ENCODE peak calls at places on chromosomes 3 and 15, in seven cellular contexts. F, I, S, P, A, T and D are unnamed samples.

GRCh38 chr3:188854395-188855149 is 317.2 kb upstream of the TPRG1 start:
- DNase-seq in F (no peak), I (no peak), S (peak; percentile 86), P (no peak), A (no peak), T (no peak), D (no peak)

GRCh38 chr15:32718822-32719716 is 1.3 kb downstream of the GREM1 start:
- DNase-seq in F (peak; percentile 27), I (no peak), S (no peak), P (peak; percentile 62), A (peak; percentile 43), T (no peak), D (no peak)

GRCh38 chr3:123595396-123595795 is 10.5 kb upstream of the HACD2 start:
- DNase-seq in F (no peak), I (no peak), S (no peak), P (no peak), A (no peak), T (no peak), D (no peak)

GRCh38 chr3:23938657-23939056 is 6.4 kb upstream of the NR1D2 start:
- DNase-seq in F (no peak), I (no peak), S (no peak), P (no peak), A (no peak), T (no peak), D (no peak)

GRCh38 chr15:66120422-66120821 is 133.1 kb downstream of the MEGF11 start:
- DNase-seq in F (no peak), I (no peak), S (no peak), P (no peak), A (no peak), T (no peak), D (no peak)

GRCh38 chr15:26674467-26674866 is 98.4 kb downstream of the GABRB3 start:
- DNase-seq in F (no peak), I (no peak), S (no peak), P (no peak), A (no peak), T (no peak), D (no peak)

GRCh38 chr15:80703965-80704364 is 8.9 kb downstream of the ABHD17C start:
- DNase-seq in F (no peak), I (no peak), S (no peak), P (no peak), A (no peak), T (no peak), D (no peak)

GRCh38 chr15:42595641-42596240 is 20.3 kb downstream of the STARD9 start:
- DNase-seq in F (no peak), I (peak; percentile 26), S (peak; percentile 63), P (no peak), A (no peak), T (peak; percentile 70), D (no peak)

GRCh38 chr15:57345584-57345983 is 30.7 kb upstream of the CGNL1 start:
- DNase-seq in F (no peak), I (no peak), S (no peak), P (no peak), A (no peak), T (no peak), D (no peak)

GRCh38 chr15:68510558-68510957 is 68.2 kb upstream of the CORO2B start:
- DNase-seq in F (no peak), I (no peak), S (no peak), P (no peak), A (no peak), T (no peak), D (no peak)

GRCh38 chr15:99324082-99324620 is 72.9 kb downstream of the LRRC28 start:
- DNase-seq in F (no peak), I (peak; percentile 37), S (peak; percentile 83), P (no peak), A (no peak), T (peak; percentile 34), D (no peak)

DNA sequence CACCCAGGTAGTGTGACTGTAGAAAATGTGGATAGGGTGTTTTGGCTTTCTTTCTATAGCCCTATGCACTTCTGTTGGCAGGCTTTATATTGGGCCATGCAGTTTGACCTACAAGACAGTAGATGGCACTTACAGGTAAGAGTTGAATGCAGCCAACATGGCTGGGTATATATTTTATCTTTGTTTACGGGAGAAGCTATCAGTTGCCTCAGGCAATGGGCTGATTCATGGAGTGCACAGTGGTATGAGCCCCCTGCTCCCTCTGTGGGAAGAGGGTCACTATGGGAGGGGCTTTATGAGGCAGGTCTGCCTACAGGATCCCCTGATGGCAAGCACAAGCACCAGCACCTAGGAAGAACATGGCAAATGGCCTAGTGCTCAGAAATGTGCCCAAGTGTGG is 301.2 kb upstream of the CDIN1 start:
- DNase-seq in F (no peak), I (no peak), S (peak; percentile 11), P (no peak), A (no peak), T (no peak), D (no peak)
- TF ChIP-seq CTCF in F (no peak), I (no peak), S (peak; percentile 14), P (no peak), A (no peak), T (no peak), D (no peak)

GRCh38 chr15:60379466-60380274 is 18.1 kb downstream of the ANXA2 start:
- DNase-seq in F (no peak), I (no peak), S (peak; percentile 98), P (no peak), A (no peak), T (no peak), D (no peak)
- H3K36me3 ChIP-seq in F (no peaks in the 10 kb centered on the region), I (peaks cover 98% of the 10 kb centered on the region), S (peaks cover 43% of the 10 kb centered on the region), P (peaks cover 15% of the 10 kb centered on the region), A (peaks cover 91% of the 10 kb centered on the region), T (peaks cover 77% of the 10 kb centered on the region), D (peaks cover 26% of the 10 kb centered on the region)

GRCh38 chr3:141049681-141050080 is 1.5 kb upstream of the SPSB4 start:
- DNase-seq in F (no peak), I (no peak), S (no peak), P (no peak), A (no peak), T (no peak), D (peak; percentile 7)
- H3K4me1 ChIP-seq in F (no peaks in the 10 kb centered on the region), I (no peaks in the 10 kb centered on the region), S (no peaks in the 10 kb centered on the region), P (no peaks in the 10 kb centered on the region), A (peaks cover 24% of the 10 kb centered on the region), T (no peaks in the 10 kb centered on the region), D (no peaks in the 10 kb centered on the region)

DNA sequence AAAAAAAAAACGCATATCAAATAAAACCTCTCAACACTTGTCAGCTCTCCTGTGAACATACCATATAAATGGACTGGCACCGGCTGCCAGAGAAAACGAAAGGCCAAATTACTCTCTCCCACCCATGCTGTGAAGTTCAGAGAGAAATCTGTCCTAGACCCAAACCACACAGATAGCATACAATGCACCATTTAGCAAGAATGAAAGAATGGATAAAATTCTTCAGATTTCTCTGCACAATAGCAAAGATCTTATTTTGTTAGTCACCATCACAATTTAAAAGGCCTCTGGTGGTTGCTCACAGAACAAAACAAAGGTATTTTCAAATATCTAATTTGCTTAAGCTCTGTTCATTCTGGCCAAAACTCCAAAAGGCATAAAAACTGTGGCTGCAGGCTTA is 93.9 kb upstream of the BHLHE40 start:
- DNase-seq in F (no peak), I (no peak), S (no peak), P (no peak), A (no peak), T (no peak), D (no peak)
- TF ChIP-seq CTCF in F (no peak), I (no peak), S (no peak), P (no peak), A (no peak), T (no peak), D (no peak)